ENCODE peak calls at places on chromosome 15, in five cellular contexts. F is cardiac fibroblast, C is choroid plexus epithelial cell, L is GM12865, Q is brain microvascular endothelial cell. A is an unnamed sample.

GRCh38 chr15:92531406-92531805 is 124.2 kb downstream of the FAM174B start:
- DNase-seq in F (no peak), C (no peak), L (no peak), Q (no peak), A (no peak)

GRCh38 chr15:84734794-84735479 is 13.5 kb upstream of the ZNF592 start:
- DNase-seq in F (peak; percentile 21), C (peak; percentile 67), L (peak; percentile 92), Q (peak; percentile 54), A (peak; percentile 85)

GRCh38 chr15:68816795-68817303 is 3.8 kb downstream of the ANP32A start:
- DNase-seq in F (peak; percentile 20), C (peak; percentile 29), L (peak; percentile 41), Q (no peak), A (no peak)

GRCh38 chr15:31302778-31303433 is 23.7 kb upstream of the KLF13 start:
- DNase-seq in F (no peak), C (no peak), L (peak; percentile 62), Q (no peak), A (peak; percentile 35)

GRCh38 chr15:74257623-74258022 is 21.5 kb downstream of the CCDC33 start:
- DNase-seq in F (no peak), C (no peak), L (no peak), Q (no peak), A (no peak)

GRCh38 chr15:63079938-63080626 is 37.5 kb downstream of the TPM1 start:
- DNase-seq in F (peak; percentile 39), C (peak; percentile 51), L (no peak), Q (peak; percentile 53), A (no peak)

GRCh38 chr15:47715856-47716445 is 1.4 kb upstream of the SEMA6D start:
- DNase-seq in F (peak; percentile 19), C (peak; percentile 44), L (no peak), Q (no peak), A (no peak)

GRCh38 chr15:85044251-85044853 is 62.7 kb downstream of the PDE8A start:
- DNase-seq in F (peak; percentile 81), C (peak; percentile 92), L (peak; percentile 73), Q (peak; percentile 78), A (no peak)

GRCh38 chr15:75791337-75791713 is 51.9 kb upstream of the UBE2Q2 start:
- DNase-seq in F (no peak), C (no peak), L (no peak), Q (no peak), A (no peak)

GRCh38 chr15:87498545-87498944 is 758.0 kb downstream of the NTRK3 start:
- DNase-seq in F (peak; percentile 69), C (peak; percentile 77), L (no peak), Q (peak; percentile 9), A (no peak)

GRCh38 chr15:86384191-86384590 is 304.5 kb downstream of the AGBL1 start:
- DNase-seq in F (no peak), C (no peak), L (no peak), Q (no peak), A (no peak)

GRCh38 chr15:41881925-41882688 is 11.7 kb downstream of the SPTBN5 start:
- DNase-seq in F (no peak), C (peak; percentile 46), L (no peak), Q (no peak), A (no peak)

GRCh38 chr15:100059094-100059493 is 282.7 kb downstream of the ADAMTS17 start:
- DNase-seq in F (no peak), C (no peak), L (no peak), Q (no peak), A (no peak)

GRCh38 chr15:41979493-41980266 is 7.3 kb upstream of the EHD4 start:
- DNase-seq in F (no peak), C (no peak), L (no peak), Q (no peak), A (no peak)

GRCh38 chr15:78069052-78069414 is 8.5 kb downstream of the TBC1D2B start:
- DNase-seq in F (no peak), C (no peak), L (no peak), Q (no peak), A (no peak)

GRCh38 chr15:59570364-59570763 is 41.2 kb upstream of the GCNT3 start:
- DNase-seq in F (peak; percentile 35), C (no peak), L (no peak), Q (no peak), A (no peak)

GRCh38 chr15:91894606-91895005 is 41.1 kb downstream of the SLCO3A1 start:
- DNase-seq in F (no peak), C (no peak), L (no peak), Q (no peak), A (no peak)

GRCh38 chr15:101372960-101373525 is 78.0 kb upstream of the SNRPA1 start:
- DNase-seq in F (no peak), C (no peak), L (no peak), Q (no peak), A (no peak)

GRCh38 chr15:90915808-90916440 is 12.8 kb downstream of the MAN2A2 start:
- DNase-seq in F (peak; percentile 6), C (peak; percentile 80), L (no peak), Q (peak; percentile 76), A (peak; percentile 98)

GRCh38 chr15:97904196-97904572 is 56.3 kb upstream of the ARRDC4 start:
- DNase-seq in F (peak; percentile 56), C (peak; percentile 76), L (no peak), Q (peak; percentile 49), A (no peak)
- TF ChIP-seq CTCF in F (peak; percentile 44), C (peak; percentile 68), L (no peak), Q (peak; percentile 61), A (peak; percentile 10)

GRCh38 chr15:70048196-70048565 is 49.5 kb downstream of the TLE3 start:
- DNase-seq in F (no peak), C (no peak), L (no peak), Q (no peak), A (peak; percentile 37)
- TF ChIP-seq CTCF in F (no peak), C (no peak), L (no peak), Q (no peak), A (no peak)

GRCh38 chr15:82103500-82103899 is 57.7 kb upstream of the MEX3B start:
- DNase-seq in F (no peak), C (no peak), L (no peak), Q (no peak), A (no peak)
- TF ChIP-seq CTCF in F (peak; percentile 20), C (peak; percentile 46), L (no peak), Q (peak; percentile 55), A (no peak)

DNA sequence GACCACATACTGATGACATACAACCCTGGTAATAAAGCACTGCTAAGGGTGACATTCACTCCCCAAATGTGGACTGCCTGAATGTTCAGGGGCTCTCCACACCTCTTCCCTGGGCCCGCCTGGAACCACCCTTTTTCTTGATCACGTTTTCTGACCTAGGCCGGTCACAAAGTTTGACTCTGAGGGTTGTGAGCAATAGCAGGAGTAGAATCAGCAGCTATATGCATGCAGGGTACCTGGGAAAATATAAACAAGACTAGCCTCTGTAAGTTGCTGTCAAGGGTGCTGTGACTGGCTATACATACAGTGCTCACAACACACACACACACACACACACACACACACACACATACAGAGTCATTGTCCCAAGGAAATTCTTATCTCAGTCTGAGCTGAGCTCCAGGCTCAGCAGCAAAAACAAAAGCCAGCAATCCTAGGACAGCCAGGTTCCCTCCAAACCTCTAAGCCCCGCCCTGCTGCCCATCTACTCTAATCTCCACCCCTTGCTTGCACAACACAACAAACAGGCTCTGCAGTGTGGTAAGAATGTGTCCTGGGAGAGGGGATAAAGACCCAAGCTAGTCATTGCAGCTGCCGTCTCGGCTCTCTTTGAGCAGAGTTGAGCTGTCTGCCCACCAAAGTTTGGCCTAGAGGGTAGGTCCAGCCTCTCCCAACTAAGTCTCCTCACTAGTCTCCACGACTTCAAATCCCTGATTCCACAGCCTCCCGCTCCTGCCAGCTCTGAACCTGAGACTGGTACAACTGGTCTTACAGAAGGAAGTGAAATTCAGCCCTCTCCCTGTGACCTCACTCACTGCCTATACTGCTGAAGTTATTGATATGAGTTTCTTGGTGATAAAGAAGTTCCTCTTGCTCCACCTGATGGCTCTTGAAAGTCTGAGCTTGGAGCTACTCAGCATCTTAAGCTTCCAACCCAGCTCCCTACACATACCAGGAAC is 2.2 kb downstream of the BMF start:
- DNase-seq in F (peak; percentile 59), C (peak; percentile 72), L (peak; percentile 85), Q (no peak), A (peak; percentile 83)
- TF ChIP-seq CTCF in F (no peak), C (no peak), L (peak; percentile 16), Q (no peak), A (peak; percentile 8)

DNA sequence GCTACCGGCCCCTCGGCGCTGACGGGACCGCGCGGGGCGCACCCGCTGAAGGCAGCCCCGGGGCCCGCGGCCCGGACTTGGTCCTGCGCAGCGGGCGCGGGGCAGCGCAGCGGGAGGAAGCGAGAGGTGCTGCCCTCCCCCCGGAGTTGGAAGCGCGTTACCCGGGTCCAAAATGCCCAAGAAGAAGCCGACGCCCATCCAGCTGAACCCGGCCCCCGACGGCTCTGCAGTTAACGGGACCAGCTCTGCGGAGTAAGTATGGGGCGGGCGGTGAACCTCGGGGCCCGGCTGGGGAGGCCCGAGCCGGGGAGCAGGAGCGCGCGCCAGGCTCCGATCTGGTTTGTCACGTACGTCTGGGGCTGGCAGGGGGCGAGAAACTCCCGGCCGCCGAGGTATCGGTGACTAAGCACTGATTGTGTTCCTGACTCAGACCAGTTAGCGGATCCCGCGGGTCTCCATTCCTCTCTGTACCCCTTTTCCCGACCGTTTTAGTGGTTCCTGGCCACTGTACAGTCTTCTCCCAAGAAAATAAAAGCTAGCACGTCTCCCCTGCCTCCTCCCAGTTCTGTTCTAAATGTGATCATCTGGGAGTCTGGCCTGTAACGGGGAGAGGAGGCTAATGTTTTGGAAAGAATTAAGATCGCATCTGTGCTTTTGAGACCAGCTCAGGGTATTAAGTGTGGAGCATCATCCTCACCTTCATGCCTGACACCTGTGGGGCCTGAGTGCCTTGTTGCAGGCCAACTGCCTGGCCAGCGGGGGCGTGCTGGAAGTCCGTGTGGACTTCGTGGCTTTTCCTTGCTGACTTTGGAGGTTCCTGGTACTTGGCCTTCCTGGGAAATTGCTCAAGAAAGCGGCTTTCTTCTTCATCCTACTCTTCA is 704 bp downstream of the MAP2K1 start:
- DNase-seq in F (peak; percentile 75), C (peak; percentile 71), L (peak; percentile 70), Q (peak; percentile 77), A (peak; percentile 74)
- TF ChIP-seq CTCF in F (peak; percentile 57), C (peak; percentile 55), L (peak; percentile 36), Q (peak; percentile 54), A (no peak)

DNA sequence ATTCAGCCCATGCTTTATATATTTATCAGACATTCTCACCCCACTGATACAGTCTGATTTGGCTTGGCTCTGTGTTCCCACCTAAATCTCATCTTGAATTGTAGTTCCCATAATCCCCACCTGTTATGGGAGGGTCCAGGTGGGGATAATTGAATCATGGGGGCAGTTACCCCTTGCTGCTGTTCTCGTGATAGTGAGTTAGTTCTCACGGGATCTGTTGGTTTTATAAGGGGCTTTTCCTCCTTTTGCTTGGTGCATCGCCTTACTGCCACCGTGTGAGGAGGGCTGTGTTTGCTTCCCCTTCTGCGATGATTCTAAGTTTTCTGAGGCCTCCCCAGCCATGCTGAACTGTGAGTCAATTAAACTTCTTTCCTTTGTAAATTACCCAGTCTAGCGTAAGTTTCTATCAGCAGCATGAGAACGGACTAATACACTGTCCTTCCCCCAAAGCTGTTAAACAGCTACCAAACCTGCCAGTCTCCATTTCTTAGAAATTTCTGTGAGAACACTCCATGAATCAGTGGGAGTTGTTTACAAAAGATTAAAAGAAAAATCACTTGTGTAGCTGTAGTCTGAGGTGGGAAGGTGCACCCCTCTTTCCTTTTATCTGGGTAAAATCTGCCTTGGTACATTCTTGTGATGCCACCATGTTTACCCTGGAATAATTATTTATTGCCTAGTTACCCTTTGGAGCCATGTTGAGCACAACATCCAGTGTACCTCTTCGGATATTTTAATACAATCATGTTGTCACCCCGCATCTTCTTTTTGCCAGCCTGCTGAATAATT is 160.5 kb downstream of the THSD4 start:
- DNase-seq in F (no peak), C (peak; percentile 33), L (no peak), Q (no peak), A (no peak)
- TF ChIP-seq CTCF in F (no peak), C (peak; percentile 26), L (no peak), Q (no peak), A (no peak)

DNA sequence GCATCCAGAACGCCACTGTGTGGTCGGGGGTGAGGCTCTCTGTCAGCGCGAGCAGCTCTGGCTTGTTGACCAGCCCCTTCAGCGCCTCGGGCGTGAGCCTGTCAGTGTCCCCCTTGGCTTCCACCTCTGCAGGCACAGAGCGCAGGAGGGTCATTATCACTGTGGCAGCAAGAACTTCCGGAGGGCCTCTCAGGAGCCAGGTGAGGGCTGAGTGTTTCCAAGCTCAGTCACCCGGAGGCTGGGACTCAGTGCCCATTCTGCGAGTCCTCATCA is 9.0 kb downstream of the ARPIN start:
- DNase-seq in F (no peak), C (no peak), L (no peak), Q (no peak), A (no peak)
- TF ChIP-seq CTCF in F (no peak), C (no peak), L (no peak), Q (no peak), A (no peak)

A was measured in CD14-positive monocyte.